ENCODE peak calls at places on chromosomes 6 and 20, in nine cellular contexts. One of them, this sample, is unnamed.

GRCh38 chr20:16580127-16580526 is 6.9 kb upstream of the KIF16B start:
- DNase-seq in progenitor cell of endocrine pancreas: no peak
- DNase-seq in epithelial cell of esophagus: peak; percentile 95
- DNase-seq in GM12878: no peak
- DNase-seq in cardiac muscle cell: peak; percentile 91
- DNase-seq in PC-3: peak; percentile 93
- DNase-seq in foreskin keratinocyte: peak; percentile 64
- DNase-seq in B cell: no peak
- DNase-seq in GM06990: no peak
- DNase-seq in this sample: no peak

GRCh38 chr20:6665621-6666345 is 101.7 kb upstream of the BMP2 start:
- DNase-seq in progenitor cell of endocrine pancreas: no peak
- DNase-seq in epithelial cell of esophagus: no peak
- DNase-seq in GM12878: no peak
- DNase-seq in cardiac muscle cell: no peak
- DNase-seq in PC-3: no peak
- DNase-seq in foreskin keratinocyte: no peak
- DNase-seq in B cell: no peak
- DNase-seq in GM06990: no peak
- DNase-seq in this sample: no peak

GRCh38 chr6:42704251-42704936 is 18.0 kb downstream of the PRPH2 start:
- DNase-seq in progenitor cell of endocrine pancreas: no peak
- DNase-seq in epithelial cell of esophagus: peak; percentile 9
- DNase-seq in GM12878: no peak
- DNase-seq in cardiac muscle cell: peak; percentile 73
- DNase-seq in PC-3: no peak
- DNase-seq in foreskin keratinocyte: no peak
- DNase-seq in B cell: no peak
- DNase-seq in GM06990: no peak
- DNase-seq in this sample: no peak

GRCh38 chr6:44230034-44230675 is 6.8 kb downstream of the SLC29A1 start:
- DNase-seq in progenitor cell of endocrine pancreas: no peak
- DNase-seq in epithelial cell of esophagus: no peak
- DNase-seq in GM12878: no peak
- DNase-seq in cardiac muscle cell: no peak
- DNase-seq in PC-3: no peak
- DNase-seq in foreskin keratinocyte: no peak
- DNase-seq in B cell: no peak
- DNase-seq in GM06990: no peak
- DNase-seq in this sample: peak; percentile 5

GRCh38 chr6:111823831-111824607 is 49.2 kb downstream of the FYN start:
- DNase-seq in progenitor cell of endocrine pancreas: no peak
- DNase-seq in epithelial cell of esophagus: peak; percentile 36
- DNase-seq in GM12878: no peak
- DNase-seq in cardiac muscle cell: peak; percentile 82
- DNase-seq in PC-3: peak; percentile 50
- DNase-seq in foreskin keratinocyte: peak; percentile 36
- DNase-seq in B cell: no peak
- DNase-seq in GM06990: no peak
- DNase-seq in this sample: no peak

GRCh38 chr6:73774311-73774766 is 78.3 kb downstream of the CD109 start:
- DNase-seq in progenitor cell of endocrine pancreas: no peak
- DNase-seq in epithelial cell of esophagus: peak; percentile 75
- DNase-seq in GM12878: peak; percentile 9
- DNase-seq in cardiac muscle cell: peak; percentile 98
- DNase-seq in PC-3: peak; percentile 80
- DNase-seq in foreskin keratinocyte: peak; percentile 44
- DNase-seq in B cell: no peak
- DNase-seq in GM06990: no peak
- DNase-seq in this sample: no peak

GRCh38 chr6:134935076-134935475 is 14.8 kb downstream of the ALDH8A1 start:
- DNase-seq in progenitor cell of endocrine pancreas: no peak
- DNase-seq in epithelial cell of esophagus: peak; percentile 69
- DNase-seq in GM12878: no peak
- DNase-seq in cardiac muscle cell: no peak
- DNase-seq in PC-3: peak; percentile 61
- DNase-seq in foreskin keratinocyte: peak; percentile 46
- DNase-seq in B cell: no peak
- DNase-seq in GM06990: no peak
- DNase-seq in this sample: no peak

GRCh38 chr6:91600561-91600960 is 1013.7 kb upstream of the MAP3K7 start:
- DNase-seq in progenitor cell of endocrine pancreas: no peak
- DNase-seq in epithelial cell of esophagus: no peak
- DNase-seq in GM12878: no peak
- DNase-seq in cardiac muscle cell: no peak
- DNase-seq in PC-3: no peak
- DNase-seq in foreskin keratinocyte: no peak
- DNase-seq in B cell: no peak
- DNase-seq in GM06990: peak; percentile 3
- DNase-seq in this sample: no peak

GRCh38 chr20:3222635-3223600 is 13.6 kb downstream of the ITPA start:
- DNase-seq in progenitor cell of endocrine pancreas: no peak
- DNase-seq in epithelial cell of esophagus: no peak
- DNase-seq in GM12878: no peak
- DNase-seq in cardiac muscle cell: no peak
- DNase-seq in PC-3: peak; percentile 97
- DNase-seq in foreskin keratinocyte: no peak
- DNase-seq in B cell: peak; percentile 77
- DNase-seq in GM06990: peak; percentile 54
- DNase-seq in this sample: peak; percentile 83

GRCh38 chr6:166439366-166440091 is 56.8 kb upstream of the MPC1 start:
- DNase-seq in progenitor cell of endocrine pancreas: no peak
- DNase-seq in epithelial cell of esophagus: no peak
- DNase-seq in GM12878: no peak
- DNase-seq in cardiac muscle cell: no peak
- DNase-seq in PC-3: no peak
- DNase-seq in foreskin keratinocyte: no peak
- DNase-seq in B cell: no peak
- DNase-seq in GM06990: no peak
- DNase-seq in this sample: no peak

GRCh38 chr6:156824142-156824541 is 47.0 kb downstream of the ARID1B start:
- DNase-seq in progenitor cell of endocrine pancreas: no peak
- DNase-seq in epithelial cell of esophagus: no peak
- DNase-seq in GM12878: no peak
- DNase-seq in cardiac muscle cell: no peak
- DNase-seq in PC-3: no peak
- DNase-seq in foreskin keratinocyte: no peak
- DNase-seq in B cell: no peak
- DNase-seq in GM06990: no peak
- DNase-seq in this sample: no peak

GRCh38 chr6:42446370-42446769 is 5.4 kb downstream of the TRERF1 start:
- DNase-seq in progenitor cell of endocrine pancreas: no peak
- DNase-seq in epithelial cell of esophagus: no peak
- DNase-seq in GM12878: no peak
- DNase-seq in cardiac muscle cell: no peak
- DNase-seq in PC-3: no peak
- DNase-seq in foreskin keratinocyte: no peak
- DNase-seq in B cell: no peak
- DNase-seq in GM06990: no peak
- DNase-seq in this sample: no peak

GRCh38 chr6:152268846-152269442 is 368.2 kb downstream of the SYNE1 start:
- DNase-seq in progenitor cell of endocrine pancreas: no peak
- DNase-seq in epithelial cell of esophagus: peak; percentile 14
- DNase-seq in GM12878: no peak
- DNase-seq in cardiac muscle cell: no peak
- DNase-seq in PC-3: no peak
- DNase-seq in foreskin keratinocyte: no peak
- DNase-seq in B cell: no peak
- DNase-seq in GM06990: no peak
- DNase-seq in this sample: no peak

GRCh38 chr20:23088891-23089290 is 2.8 kb upstream of the CD93 start:
- DNase-seq in progenitor cell of endocrine pancreas: no peak
- DNase-seq in epithelial cell of esophagus: no peak
- DNase-seq in GM12878: no peak
- DNase-seq in cardiac muscle cell: no peak
- DNase-seq in PC-3: no peak
- DNase-seq in foreskin keratinocyte: no peak
- DNase-seq in B cell: no peak
- DNase-seq in GM06990: no peak
- DNase-seq in this sample: no peak

GRCh38 chr20:37471741-37472235 is 49.3 kb upstream of the NNAT start:
- DNase-seq in progenitor cell of endocrine pancreas: no peak
- DNase-seq in epithelial cell of esophagus: no peak
- DNase-seq in GM12878: no peak
- DNase-seq in cardiac muscle cell: no peak
- DNase-seq in PC-3: no peak
- DNase-seq in foreskin keratinocyte: no peak
- DNase-seq in B cell: no peak
- DNase-seq in GM06990: no peak
- DNase-seq in this sample: no peak

GRCh38 chr6:168232046-168232445 is 87.5 kb downstream of the DACT2 start:
- DNase-seq in progenitor cell of endocrine pancreas: no peak
- DNase-seq in epithelial cell of esophagus: no peak
- DNase-seq in GM12878: no peak
- DNase-seq in cardiac muscle cell: no peak
- DNase-seq in PC-3: no peak
- DNase-seq in foreskin keratinocyte: no peak
- DNase-seq in B cell: no peak
- DNase-seq in GM06990: no peak
- DNase-seq in this sample: no peak

GRCh38 chr20:15236812-15237211 is 899.4 kb upstream of the FLRT3 start:
- DNase-seq in progenitor cell of endocrine pancreas: no peak
- DNase-seq in epithelial cell of esophagus: peak; percentile 80
- DNase-seq in GM12878: peak; percentile 38
- DNase-seq in cardiac muscle cell: peak; percentile 39
- DNase-seq in PC-3: peak; percentile 87
- DNase-seq in foreskin keratinocyte: peak; percentile 35
- DNase-seq in B cell: no peak
- DNase-seq in GM06990: peak; percentile 20
- DNase-seq in this sample: peak; percentile 36

GRCh38 chr6:154403803-154404202 is 47.2 kb upstream of the IPCEF1 start:
- DNase-seq in progenitor cell of endocrine pancreas: no peak
- DNase-seq in epithelial cell of esophagus: peak; percentile 49
- DNase-seq in GM12878: no peak
- DNase-seq in cardiac muscle cell: peak; percentile 75
- DNase-seq in PC-3: peak; percentile 41
- DNase-seq in foreskin keratinocyte: no peak
- DNase-seq in B cell: no peak
- DNase-seq in GM06990: no peak
- DNase-seq in this sample: no peak

DNA sequence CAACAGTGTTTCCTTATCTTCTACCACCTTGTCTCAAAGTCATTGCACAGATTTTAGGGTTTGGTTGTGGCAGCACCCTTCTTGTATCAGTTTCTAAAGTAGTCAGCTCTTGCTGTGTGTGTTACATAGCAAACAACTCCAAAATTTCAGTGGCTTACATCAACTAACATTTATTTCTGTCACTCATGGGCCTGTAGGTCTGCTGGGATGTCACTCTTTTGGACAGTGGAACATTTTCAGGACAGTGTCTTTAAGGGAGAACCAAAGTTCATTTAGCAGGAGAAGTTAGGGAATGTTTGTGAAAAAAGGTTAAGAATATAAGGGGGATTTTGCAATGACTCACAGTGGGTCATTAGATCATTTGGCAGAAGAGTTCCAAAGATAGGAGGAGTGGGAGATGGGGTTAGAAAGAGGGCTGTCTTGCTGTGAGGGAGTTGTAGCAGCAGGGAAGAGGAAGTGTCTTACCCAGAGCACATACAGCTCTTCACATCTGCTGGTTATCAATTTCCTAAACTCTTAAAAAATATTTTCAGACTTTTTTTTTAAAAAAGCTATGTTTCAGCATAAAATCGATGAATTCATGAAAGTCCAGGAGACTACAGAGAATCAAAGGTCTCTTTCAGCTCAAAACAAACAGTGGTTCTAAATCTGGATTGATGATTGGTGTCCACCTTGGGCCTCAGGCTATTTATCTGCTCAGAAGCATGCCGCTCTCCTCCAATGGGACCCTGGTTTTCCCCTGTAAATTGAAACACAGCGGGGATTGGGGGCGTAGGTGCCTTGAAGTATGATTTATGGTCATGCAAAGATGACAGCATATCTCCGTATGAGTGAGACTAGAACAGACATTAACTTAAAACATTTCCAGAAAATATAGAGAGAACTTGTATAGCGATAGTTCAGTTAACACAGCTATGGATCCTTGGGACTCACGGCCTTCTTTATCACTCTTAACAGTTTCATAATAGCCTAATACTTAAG is 117.3 kb downstream of the B3GAT2 start:
- DNase-seq in progenitor cell of endocrine pancreas: no peak
- DNase-seq in epithelial cell of esophagus: no peak
- DNase-seq in GM12878: no peak
- DNase-seq in cardiac muscle cell: no peak
- DNase-seq in PC-3: no peak
- DNase-seq in foreskin keratinocyte: no peak
- DNase-seq in B cell: no peak
- DNase-seq in GM06990: no peak
- DNase-seq in this sample: no peak
- TF ChIP-seq CTCF in progenitor cell of endocrine pancreas: no peak
- TF ChIP-seq CTCF in epithelial cell of esophagus: no peak
- TF ChIP-seq CTCF in GM12878: no peak
- TF ChIP-seq CTCF in cardiac muscle cell: no peak
- TF ChIP-seq CTCF in PC-3: no peak
- TF ChIP-seq CTCF in foreskin keratinocyte: no peak
- TF ChIP-seq CTCF in B cell: no peak
- TF ChIP-seq CTCF in GM06990: no peak
- TF ChIP-seq CTCF in this sample: no peak

GRCh38 chr20:47622118-47622665 is 120.5 kb downstream of the NCOA3 start:
- DNase-seq in progenitor cell of endocrine pancreas: no peak
- DNase-seq in epithelial cell of esophagus: no peak
- DNase-seq in GM12878: no peak
- DNase-seq in cardiac muscle cell: no peak
- DNase-seq in PC-3: no peak
- DNase-seq in foreskin keratinocyte: no peak
- DNase-seq in B cell: no peak
- DNase-seq in GM06990: no peak
- DNase-seq in this sample: no peak
- TF ChIP-seq CTCF in progenitor cell of endocrine pancreas: no peak
- TF ChIP-seq CTCF in epithelial cell of esophagus: no peak
- TF ChIP-seq CTCF in GM12878: no peak
- TF ChIP-seq CTCF in cardiac muscle cell: no peak
- TF ChIP-seq CTCF in PC-3: no peak
- TF ChIP-seq CTCF in foreskin keratinocyte: no peak
- TF ChIP-seq CTCF in B cell: no peak
- TF ChIP-seq CTCF in GM06990: no peak
- TF ChIP-seq CTCF in this sample: no peak

GRCh38 chr20:46022411-46023147 is 6.4 kb upstream of the SLC12A5 start:
- DNase-seq in progenitor cell of endocrine pancreas: peak; percentile 58
- DNase-seq in epithelial cell of esophagus: peak; percentile 49
- DNase-seq in GM12878: no peak
- DNase-seq in cardiac muscle cell: peak; percentile 48
- DNase-seq in PC-3: peak; percentile 68
- DNase-seq in foreskin keratinocyte: no peak
- DNase-seq in B cell: peak; percentile 75
- DNase-seq in GM06990: peak; percentile 72
- DNase-seq in this sample: peak; percentile 84
- TF ChIP-seq CTCF in progenitor cell of endocrine pancreas: peak; percentile 69
- TF ChIP-seq CTCF in epithelial cell of esophagus: peak; percentile 69
- TF ChIP-seq CTCF in GM12878: peak; percentile 69
- TF ChIP-seq CTCF in cardiac muscle cell: peak; percentile 85
- TF ChIP-seq CTCF in PC-3: peak; percentile 70
- TF ChIP-seq CTCF in foreskin keratinocyte: peak; percentile 80
- TF ChIP-seq CTCF in B cell: peak; percentile 79
- TF ChIP-seq CTCF in GM06990: peak; percentile 92
- TF ChIP-seq CTCF in this sample: peak; percentile 86

DNA sequence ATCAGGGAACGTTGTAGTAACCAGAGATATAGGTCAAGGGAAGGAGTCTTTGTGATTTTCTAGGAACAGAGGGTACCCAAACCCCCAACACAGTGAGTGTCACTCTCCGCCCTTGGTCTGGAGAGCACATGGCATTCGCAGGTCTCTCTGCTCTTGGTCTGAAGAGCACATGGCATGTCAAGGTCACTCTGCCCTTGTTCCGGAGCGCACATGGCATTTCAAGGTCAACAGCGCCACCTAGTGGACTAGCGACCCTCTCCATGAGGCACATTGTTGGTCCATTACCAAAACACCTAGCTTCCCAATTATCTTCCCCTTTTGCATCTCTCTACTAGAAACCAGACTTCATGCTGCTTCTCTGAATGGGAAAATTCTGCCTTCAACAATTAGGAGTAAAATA is 260.0 kb downstream of the C6orf118 start:
- DNase-seq in progenitor cell of endocrine pancreas: no peak
- DNase-seq in epithelial cell of esophagus: peak; percentile 51
- DNase-seq in GM12878: no peak
- DNase-seq in cardiac muscle cell: peak; percentile 28
- DNase-seq in PC-3: peak; percentile 60
- DNase-seq in foreskin keratinocyte: no peak
- DNase-seq in B cell: no peak
- DNase-seq in GM06990: no peak
- DNase-seq in this sample: no peak
- TF ChIP-seq CTCF in progenitor cell of endocrine pancreas: peak; percentile 56
- TF ChIP-seq CTCF in epithelial cell of esophagus: peak; percentile 45
- TF ChIP-seq CTCF in GM12878: peak; percentile 33
- TF ChIP-seq CTCF in cardiac muscle cell: peak; percentile 35
- TF ChIP-seq CTCF in PC-3: peak; percentile 75
- TF ChIP-seq CTCF in foreskin keratinocyte: peak; percentile 44
- TF ChIP-seq CTCF in B cell: peak; percentile 30
- TF ChIP-seq CTCF in GM06990: peak; percentile 37
- TF ChIP-seq CTCF in this sample: peak; percentile 48